ENCODE peak calls at places on chromosome 3, in six cellular contexts. W, K, V, R, E and D are unnamed samples.

GRCh38 chr3:136513367-136513766 is 238.8 kb downstream of the STAG1 start:
- ATAC-seq in E (no peak), R (no peak), K (no peak), V (no peak), W (no peak), D (no peak)

GRCh38 chr3:188742755-188743549 is 428.8 kb upstream of the TPRG1 start:
- ATAC-seq in E (no peak), W (no peak), K (no peak), R (no peak), V (no peak), D (no peak)

GRCh38 chr3:150184426-150185071 is 213.9 kb upstream of the PFN2 start:
- ATAC-seq in E (no peak), V (no peak), K (peak; percentile 23), W (no peak), R (peak; percentile 14), D (no peak)

GRCh38 chr3:184656991-184657669 is 54.7 kb downstream of the MAGEF1 start:
- ATAC-seq in R (no peak), E (no peak), V (no peak), W (no peak), K (no peak), D (peak; percentile 94)

GRCh38 chr3:71702131-71703024 is 22.8 kb downstream of the EIF4E3 start:
- ATAC-seq in R (peak; percentile 84), E (peak; percentile 90), W (no peak), K (no peak), V (peak; percentile 90), D (peak; percentile 94)

GRCh38 chr3:132180337-132180791 is 136.8 kb upstream of the ACP3 start:
- ATAC-seq in V (no peak), W (no peak), R (peak; percentile 34), K (peak; percentile 38), E (no peak), D (peak; percentile 43)

GRCh38 chr3:43363621-43364266 is 77.4 kb downstream of the SNRK start:
- ATAC-seq in K (no peak), W (peak; percentile 62), E (no peak), V (no peak), R (no peak), D (no peak)

GRCh38 chr3:124741027-124741426 is 10.8 kb downstream of the UMPS start:
- ATAC-seq in K (no peak), V (no peak), R (no peak), E (no peak), W (no peak), D (no peak)

GRCh38 chr3:138949445-138950005 is 2.5 kb downstream of the FOXL2NB start:
- ATAC-seq in W (peak; percentile 7), K (no peak), E (no peak), R (peak; percentile 17), V (no peak), D (no peak)

GRCh38 chr3:20482350-20482749 is 296.3 kb upstream of the SGO1 start:
- ATAC-seq in R (no peak), V (no peak), W (no peak), E (no peak), K (no peak), D (no peak)

GRCh38 chr3:46737320-46737719 is 19.7 kb upstream of the PRSS50 start:
- ATAC-seq in R (no peak), V (no peak), W (no peak), E (no peak), K (peak; percentile 44), D (no peak)

GRCh38 chr3:184788751-184789150 is 23.2 kb upstream of the VPS8 start:
- ATAC-seq in V (no peak), K (no peak), W (no peak), E (no peak), R (no peak), D (no peak)

GRCh38 chr3:131388400-131388799 is 6.8 kb downstream of the NUDT16 start:
- ATAC-seq in E (no peak), K (no peak), R (no peak), V (no peak), W (no peak), D (no peak)

GRCh38 chr3:122365073-122365472 is 18.0 kb downstream of the MIX23 start:
- ATAC-seq in E (no peak), R (no peak), W (no peak), V (no peak), K (no peak), D (peak; percentile 78)

GRCh38 chr3:142853270-142854163 is 35.4 kb downstream of the PCOLCE2 start:
- ATAC-seq in R (no peak), V (no peak), W (no peak), K (no peak), E (no peak), D (no peak)

GRCh38 chr3:58117561-58118305 is 93.0 kb downstream of the DNASE1L3 start:
- ATAC-seq in V (no peak), E (no peak), R (no peak), W (peak; percentile 34), K (no peak), D (no peak)

GRCh38 chr3:131217296-131217741 is 164.3 kb upstream of the NUDT16 start:
- ATAC-seq in R (no peak), W (no peak), K (no peak), V (no peak), E (no peak), D (no peak)

GRCh38 chr3:132255041-132255745 is 62.0 kb upstream of the ACP3 start:
- ATAC-seq in E (no peak), V (no peak), W (no peak), K (no peak), R (no peak), D (no peak)

GRCh38 chr3:100603449-100603848 is 6.0 kb upstream of the ADGRG7 start:
- ATAC-seq in V (no peak), E (peak; percentile 57), R (no peak), K (peak; percentile 60), W (no peak), D (peak; percentile 16)

GRCh38 chr3:69385033-69385722 is 710 bp downstream of the FRMD4B start:
- ATAC-seq in K (no peak), W (no peak), R (no peak), E (no peak), V (no peak), D (no peak)

GRCh38 chr3:27468283-27468886 is 15.8 kb downstream of the SLC4A7 start:
- ATAC-seq in W (no peak), V (no peak), R (no peak), E (no peak), K (no peak), D (no peak)

GRCh38 chr3:190694335-190695001 is 168.0 kb downstream of the GMNC start:
- ATAC-seq in K (peak; percentile 49), V (no peak), R (no peak), E (no peak), W (no peak), D (peak; percentile 40)

GRCh38 chr3:38655708-38656300 is 6.3 kb upstream of the SCN5A start:
- ATAC-seq in E (peak; percentile 47), K (no peak), V (no peak), W (no peak), R (peak; percentile 67), D (peak; percentile 48)

GRCh38 chr3:12273045-12273695 is 15.7 kb upstream of the PPARG start:
- ATAC-seq in V (no peak), R (no peak), E (no peak), K (no peak), W (no peak), D (no peak)

GRCh38 chr3:13015286-13016082 is 57.7 kb downstream of the IQSEC1 start:
- ATAC-seq in R (peak; percentile 57), K (peak; percentile 29), V (peak; percentile 38), E (peak; percentile 40), W (peak; percentile 28), D (peak; percentile 20)